ENCODE peak calls at places on chromosomes 12 and 14, in six cellular contexts. M is heart right ventricle, X is uterus, E is lower leg skin, W is PC-3, G is dorsolateral prefrontal cortex. P is an unnamed sample.

GRCh38 chr14:104879201-104879982 is 14.3 kb downstream of the CEP170B start:
- DNase-seq in W (no peak), X (no peak), G (no peak), M (no peak), E (no peak), P (no peak)

GRCh38 chr12:94208433-94208921 is 60.1 kb downstream of the PLXNC1 start:
- DNase-seq in G (no peak), X (no peak), W (no peak), M (peak; percentile 13), E (no peak), P (no peak)

GRCh38 chr12:104219908-104220404 is 4.4 kb downstream of the TXNRD1 start:
- DNase-seq in M (no peak), E (peak; percentile 55), X (no peak), G (no peak), W (peak; percentile 100), P (no peak)

GRCh38 chr12:1056390-1056789 is 65.4 kb downstream of the ERC1 start:
- DNase-seq in G (no peak), W (no peak), X (no peak), M (no peak), E (no peak), P (no peak)

GRCh38 chr14:105635560-105635959 is 109.2 kb downstream of the TMEM121 start:
- DNase-seq in X (no peak), W (no peak), E (no peak), M (no peak), G (no peak), P (no peak)

GRCh38 chr12:724194-724855 is 28.1 kb upstream of the WNK1 start:
- DNase-seq in G (no peak), E (no peak), W (peak; percentile 58), M (no peak), X (no peak), P (no peak)

GRCh38 chr12:117571321-117571720 is 209.9 kb upstream of the NOS1 start:
- DNase-seq in X (no peak), W (no peak), E (no peak), G (no peak), M (no peak), P (no peak)

GRCh38 chr12:102955926-102956737 is 1.3 kb upstream of the ASCL1 start:
- DNase-seq in E (no peak), W (no peak), G (no peak), M (no peak), X (no peak), P (no peak)

GRCh38 chr12:115873416-115874082 is 403.9 kb downstream of the MED13L start:
- DNase-seq in G (no peak), W (peak; percentile 53), M (no peak), E (no peak), X (no peak), P (no peak)

GRCh38 chr12:29148958-29149690 is at the start of gene FAR2:
- DNase-seq in M (peak; percentile 49), G (peak; percentile 24), E (no peak), X (peak; percentile 36), W (peak; percentile 69), P (peak; percentile 86)

GRCh38 chr12:110860833-110861291 is 14.1 kb downstream of the CCDC63 start:
- DNase-seq in M (no peak), X (no peak), W (no peak), G (no peak), E (no peak), P (no peak)

GRCh38 chr14:26963696-26964095 is 365.9 kb upstream of the NOVA1 start:
- DNase-seq in X (peak; percentile 37), M (no peak), E (peak; percentile 57), G (no peak), W (peak; percentile 6), P (no peak)

GRCh38 chr14:22536853-22537338 is 52.1 kb downstream of the DAD1 start:
- DNase-seq in M (peak; percentile 58), W (peak; percentile 98), E (peak; percentile 90), G (no peak), X (peak; percentile 77), P (no peak)

GRCh38 chr12:30988887-30989286 is 62.3 kb downstream of the TSPAN11 start:
- DNase-seq in E (no peak), M (no peak), X (no peak), G (no peak), W (peak; percentile 27), P (no peak)

GRCh38 chr14:35969310-35969709 is 143.2 kb downstream of the BRMS1L start:
- DNase-seq in E (no peak), G (no peak), X (no peak), W (no peak), M (no peak), P (no peak)

GRCh38 chr12:95337176-95337575 is 119.6 kb downstream of the VEZT start:
- DNase-seq in M (no peak), X (no peak), W (no peak), G (no peak), E (no peak), P (no peak)

GRCh38 chr12:96766232-96766631 is 140.8 kb upstream of the NEDD1 start:
- DNase-seq in W (no peak), G (no peak), E (no peak), M (no peak), X (no peak), P (no peak)

GRCh38 chr14:20427231-20428009 is 8.5 kb downstream of the KLHL33 start:
- DNase-seq in G (no peak), M (no peak), X (no peak), E (no peak), W (peak; percentile 61), P (no peak)

GRCh38 chr12:45582536-45582935 is 147.0 kb upstream of the ARID2 start:
- DNase-seq in E (no peak), G (no peak), M (no peak), X (no peak), W (no peak), P (no peak)

GRCh38 chr12:208813-209212 is 5.1 kb downstream of the SLC6A12 start:
- DNase-seq in M (no peak), E (no peak), X (no peak), G (no peak), W (no peak), P (no peak)

GRCh38 chr14:89296281-89296745 is 120.7 kb downstream of the FOXN3 start:
- DNase-seq in E (no peak), M (no peak), W (no peak), X (no peak), G (no peak), P (no peak)

GRCh38 chr14:33210304-33210703 is 271.6 kb downstream of the NPAS3 start:
- DNase-seq in E (no peak), M (no peak), X (no peak), W (peak; percentile 42), G (no peak), P (no peak)

GRCh38 chr12:106953352-106954260 is 2.1 kb upstream of the TMEM263 start:
- DNase-seq in E (no peak), M (no peak), W (peak; percentile 58), X (no peak), G (no peak), P (no peak)

GRCh38 chr12:109710747-109711595 is 2.7 kb upstream of the FAM222A start:
- DNase-seq in M (no peak), X (no peak), W (no peak), E (no peak), G (no peak), P (no peak)

GRCh38 chr12:32918890-32919791 is 22.6 kb upstream of the PKP2 start:
- DNase-seq in G (peak; percentile 38), X (no peak), E (no peak), M (peak; percentile 9), W (peak; percentile 72), P (no peak)

GRCh38 chr12:20450591-20450990 is 82.3 kb downstream of the PDE3A start:
- DNase-seq in M (no peak), W (no peak), E (no peak), G (no peak), X (no peak), P (no peak)

GRCh38 chr14:79328863-79329262 is 882.4 kb downstream of the DIO2 start:
- DNase-seq in W (no peak), E (no peak), G (no peak), X (no peak), M (no peak), P (no peak)

GRCh38 chr12:14664434-14665023 is 31.9 kb downstream of the GUCY2C start:
- DNase-seq in W (peak; percentile 66), M (peak; percentile 39), X (no peak), E (peak; percentile 59), G (peak; percentile 9), P (no peak)
- TF ChIP-seq CTCF in W (peak; percentile 60), M (peak; percentile 55), X (peak; percentile 74), E (no peak), G (peak; percentile 64), P (peak; percentile 60)

GRCh38 chr12:41891226-41891625 is 253.4 kb downstream of the GXYLT1 start:
- DNase-seq in E (no peak), G (no peak), W (no peak), X (no peak), M (no peak), P (no peak)
- TF ChIP-seq CTCF in E (no peak), G (no peak), W (no peak), X (no peak), M (no peak), P (no peak)

DNA sequence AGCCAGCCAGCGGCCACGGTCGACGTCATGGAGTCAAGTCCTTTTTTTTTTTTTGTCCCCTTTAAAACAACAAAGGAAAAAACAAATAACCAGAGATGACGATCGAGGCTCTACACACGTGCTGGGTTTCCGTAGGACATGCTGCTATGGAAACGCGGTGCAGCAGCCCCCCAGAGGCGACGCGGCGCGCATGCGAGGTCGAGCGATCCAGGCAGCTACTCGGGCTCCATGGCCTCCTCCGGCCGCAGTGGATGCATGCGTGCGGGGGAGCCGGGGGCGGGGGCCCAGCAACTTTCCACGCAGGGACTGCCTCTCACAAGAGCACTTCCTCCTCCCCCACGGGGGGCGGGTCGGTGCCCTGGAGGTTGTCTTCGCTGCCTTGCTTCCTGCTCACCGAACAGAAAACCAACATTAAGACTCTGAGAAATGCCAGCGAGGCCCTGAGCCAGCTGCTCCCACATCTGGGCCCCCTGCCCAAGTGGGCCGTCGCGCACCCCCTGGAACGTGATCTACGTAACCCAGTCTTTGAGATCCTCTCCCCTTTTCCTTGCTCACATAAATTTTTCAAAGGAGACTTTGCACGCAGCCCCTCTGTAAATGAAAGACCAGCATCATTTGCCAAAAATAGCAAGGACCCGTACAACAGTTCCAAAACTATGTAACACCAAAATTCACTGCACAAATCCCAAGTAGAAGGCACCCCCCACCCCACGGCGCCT is 30.7 kb downstream of the P2RX4 start:
- DNase-seq in X (peak; percentile 95), M (peak; percentile 81), W (no peak), G (no peak), E (peak; percentile 43), P (no peak)
- TF ChIP-seq CTCF in X (peak; percentile 45), M (no peak), W (no peak), G (no peak), E (no peak), P (no peak)

GRCh38 chr12:118841588-118841987 is 139.8 kb upstream of the SRRM4 start:
- DNase-seq in E (no peak), G (no peak), W (no peak), M (no peak), X (no peak), P (no peak)
- TF ChIP-seq CTCF in E (no peak), G (no peak), W (no peak), M (no peak), X (no peak), P (no peak)

P was measured in osteocyte.